ENCODE peak calls at places on chromosomes 16 and 17, in ten cellular contexts. Z is lower lobe of right lung, R is neural progenitor cell, C is DND-41, F is tibial artery, E is tibial nerve, B is kidney, M is colonic mucosa, X is ascending aorta, L is stomach. O is an unnamed sample. For H3K4me1, the result is how much of the 10 kb centered on the place peaks cover.

GRCh38 chr17:62931101-62931500 is 34.9 kb upstream of the TANC2 start:
- DNase-seq in Z (no peak), R (no peak), C (no peak), F (no peak), E (no peak), B (no peak), M (no peak), X (no peak), L (no peak), O (no peak)

GRCh38 chr16:85673529-85674417 is 15.0 kb downstream of the GINS2 start:
- DNase-seq in Z (peak), R (no peak), C (no peak), F (no peak), E (no peak), B (peak), M (no peak), X (no peak), L (peak), O (no peak)

GRCh38 chr16:57178793-57179212 is 7.0 kb downstream of the PSME3IP1 start:
- DNase-seq in Z (no peak), R (peak), C (no peak), F (no peak), E (no peak), B (no peak), M (no peak), X (no peak), L (no peak), O (no peak)

GRCh38 chr16:55502801-55503366 is 6.0 kb upstream of the LPCAT2 start:
- DNase-seq in Z (peak), R (peak), C (no peak), F (peak), E (peak), B (peak), M (peak), X (peak), L (peak), O (no peak)

GRCh38 chr16:49733278-49734009 is 122.5 kb downstream of the ZNF423 start:
- DNase-seq in Z (no peak), R (no peak), C (no peak), F (no peak), E (no peak), B (no peak), M (no peak), X (no peak), L (no peak), O (no peak)

GRCh38 chr17:57887161-57887560 is 37.3 kb upstream of the MRPS23 start:
- DNase-seq in Z (no peak), R (no peak), C (no peak), F (no peak), E (no peak), B (no peak), M (no peak), X (no peak), L (no peak), O (no peak)

GRCh38 chr17:9825751-9826150 is at the start of gene GLP2R:
- DNase-seq in Z (no peak), R (no peak), C (no peak), F (no peak), E (no peak), B (no peak), M (no peak), X (no peak), L (no peak), O (peak)

GRCh38 chr16:67406628-67407027 is 9.6 kb downstream of the ZDHHC1 start:
- DNase-seq in Z (no peak), R (no peak), C (no peak), F (no peak), E (no peak), B (no peak), M (no peak), X (no peak), L (no peak), O (no peak)

GRCh38 chr17:10198509-10199249 is at the start of gene GAS7:
- DNase-seq in Z (peak), R (peak), C (peak), F (peak), E (peak), B (peak), M (peak), X (no peak), L (peak), O (peak)

GRCh38 chr16:72561-73537 is at the start of gene RHBDF1:
- DNase-seq in Z (peak), R (peak), C (no peak), F (no peak), E (no peak), B (peak), M (peak), X (peak), L (peak), O (no peak)

GRCh38 chr17:73510981-73511442 is 133.2 kb downstream of the SDK2 start:
- DNase-seq in Z (no peak), R (no peak), C (no peak), F (no peak), E (no peak), B (peak), M (no peak), X (no peak), L (no peak), O (no peak)

GRCh38 chr17:14098246-14098645 is 28.9 kb downstream of the COX10 start:
- DNase-seq in Z (no peak), R (no peak), C (no peak), F (no peak), E (no peak), B (no peak), M (no peak), X (no peak), L (no peak), O (no peak)

GRCh38 chr17:79098282-79098867 is 23.8 kb downstream of the ENGASE start:
- DNase-seq in Z (no peak), R (no peak), C (no peak), F (no peak), E (no peak), B (no peak), M (no peak), X (no peak), L (no peak), O (no peak)

GRCh38 chr17:77456951-77457548 is 316.3 kb downstream of the SEC14L1 start:
- DNase-seq in Z (no peak), R (no peak), C (no peak), F (no peak), E (no peak), B (no peak), M (no peak), X (no peak), L (no peak), O (no peak)

GRCh38 chr16:50251375-50252081 is 14.8 kb upstream of the ADCY7 start:
- DNase-seq in Z (no peak), R (no peak), C (no peak), F (peak), E (no peak), B (no peak), M (no peak), X (no peak), L (no peak), O (peak)

GRCh38 chr17:38864636-38865398 is 5.0 kb upstream of the LASP1 start:
- DNase-seq in Z (no peak), R (peak), C (no peak), F (no peak), E (no peak), B (no peak), M (no peak), X (no peak), L (no peak), O (no peak)

GRCh38 chr16:62596101-62596500 is 559.9 kb upstream of the CDH8 start:
- DNase-seq in Z (no peak), R (peak), C (no peak), F (no peak), E (no peak), B (no peak), M (no peak), X (no peak), L (no peak), O (no peak)

GRCh38 chr16:19929062-19929511 is 44.4 kb upstream of the GPRC5B start:
- DNase-seq in Z (no peak), R (no peak), C (no peak), F (no peak), E (no peak), B (no peak), M (no peak), X (no peak), L (no peak), O (no peak)

GRCh38 chr17:49667854-49668253 is 10.0 kb downstream of the SPOP start:
- DNase-seq in Z (no peak), R (no peak), C (no peak), F (no peak), E (no peak), B (no peak), M (no peak), X (no peak), L (no peak), O (no peak)
- H3K4me1 ChIP-seq in Z (half or more), R (under half), C (under half), F (half or more), E (under half), B (under half), M (under half), X (under half), L (half or more), O (under half)

DNA sequence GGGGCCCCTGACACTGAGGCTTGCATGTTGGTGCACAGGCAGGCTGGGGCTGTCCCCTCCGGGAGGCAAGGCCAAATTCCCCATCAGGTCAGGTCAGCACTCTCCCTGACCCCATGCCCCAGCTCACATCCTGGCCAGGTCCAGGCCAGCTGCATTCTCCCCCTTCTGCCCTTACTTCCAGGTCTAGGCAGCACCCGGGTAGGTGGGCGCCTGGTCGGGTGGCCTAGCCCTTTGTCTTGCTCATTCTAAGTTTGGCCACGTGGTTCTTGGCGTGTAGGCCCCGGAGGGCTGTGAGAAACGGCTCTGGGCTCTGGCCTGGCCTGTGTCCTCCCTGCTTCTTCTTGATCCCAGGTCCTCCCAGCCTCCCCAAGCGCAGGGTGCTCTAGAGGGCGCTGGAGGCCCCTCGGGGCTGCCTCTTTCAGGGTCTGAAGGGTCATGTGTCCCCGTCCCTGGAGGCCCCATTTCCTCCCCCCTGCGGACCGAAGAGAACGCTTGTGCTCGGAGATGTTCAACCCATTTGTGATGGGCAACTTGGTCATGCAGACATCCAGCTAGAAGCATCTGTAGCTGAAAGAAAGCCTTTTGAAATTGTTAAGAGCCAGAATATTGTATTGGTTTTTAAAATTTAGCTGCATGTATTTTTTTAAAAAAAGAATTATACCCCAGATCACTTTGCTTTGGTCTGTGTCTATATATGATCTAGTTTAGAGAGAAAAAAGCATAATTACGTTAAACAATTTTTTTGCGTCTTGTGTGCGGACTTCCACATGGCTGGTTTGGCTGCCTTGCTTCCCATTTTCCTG is 6.7 kb downstream of the BAHCC1 start:
- DNase-seq in Z (no peak), R (peak), C (peak), F (peak), E (no peak), B (no peak), M (peak), X (no peak), L (no peak), O (no peak)
- TF ChIP-seq CTCF in Z (peak), R (peak), C (peak), F (no peak), E (peak), B (no peak), M (peak), X (peak), L (no peak), O (no peak)

GRCh38 chr17:8160741-8161221 is 2.0 kb downstream of the VAMP2 start:
- DNase-seq in Z (peak), R (no peak), C (no peak), F (no peak), E (no peak), B (peak), M (no peak), X (no peak), L (no peak), O (no peak)

GRCh38 chr17:8160224-8160577 is 2.5 kb downstream of the VAMP2 start:
- DNase-seq in Z (no peak), R (no peak), C (no peak), F (no peak), E (no peak), B (no peak), M (no peak), X (no peak), L (no peak), O (no peak)

GRCh38 chr17:8162232-8162996 is at the start of gene VAMP2:
- DNase-seq in Z (peak), R (peak), C (peak), F (peak), E (peak), B (peak), M (peak), X (peak), L (peak), O (no peak)

GRCh38 chr17:8162997-8163977 is 539 bp upstream of the VAMP2 start:
- DNase-seq in Z (peak), R (peak), C (peak), F (peak), E (no peak), B (peak), M (peak), X (no peak), L (no peak), O (no peak)

GRCh38 chr17:8161289-8162231 is 1.2 kb downstream of the VAMP2 start:
- DNase-seq in Z (peak), R (no peak), C (no peak), F (no peak), E (no peak), B (peak), M (no peak), X (no peak), L (no peak), O (no peak)
- H3K4me1 ChIP-seq in Z (half or more), R (under half), C (half or more), F (half or more), E (half or more), B (under half), M (under half), X (under half), L (half or more), O (half or more)

DNA sequence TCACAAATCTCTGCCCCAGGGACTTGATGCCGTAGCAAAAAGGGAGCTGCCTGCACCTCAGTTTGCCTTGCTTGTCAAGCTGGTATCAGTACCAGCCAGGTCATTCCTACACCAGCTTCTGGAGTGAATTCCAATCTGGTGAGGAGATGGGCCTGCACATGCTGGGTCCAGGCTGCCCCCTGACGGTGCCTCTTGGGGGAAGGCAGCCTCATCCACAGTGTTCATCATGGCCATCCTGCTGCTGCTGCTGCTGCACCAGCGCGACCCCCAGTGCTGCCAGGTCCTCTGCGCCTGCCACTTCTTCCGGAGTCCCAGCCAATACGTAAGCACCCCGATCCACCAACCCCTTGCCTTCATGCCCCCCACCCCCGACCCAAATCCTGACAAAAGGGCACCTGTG is 8.3 kb downstream of the MRPL27 start:
- DNase-seq in Z (no peak), R (peak), C (no peak), F (no peak), E (no peak), B (no peak), M (no peak), X (no peak), L (no peak), O (peak)
- TF ChIP-seq CTCF in Z (no peak), R (peak), C (no peak), F (no peak), E (no peak), B (no peak), M (no peak), X (no peak), L (no peak), O (no peak)

O was measured in suprapubic skin.